ENCODE peak calls at places on chromosomes 1 and 21, in eight cellular contexts. One of them, this sample, is unnamed.

GRCh38 chr1:214551436-214552173 is at the start of gene PTPN14:
- DNase-seq in uterus: peak; percentile 89
- DNase-seq in SK-N-SH: peak; percentile 91
- DNase-seq in lower lobe of right lung: peak; percentile 90
- DNase-seq in AG04450: peak; percentile 87
- DNase-seq in right cardiac atrium: peak; percentile 90
- DNase-seq in esophagus muscularis mucosa: peak; percentile 95
- DNase-seq in aorta: peak; percentile 96
- DNase-seq in this sample: peak; percentile 38

GRCh38 chr1:74502858-74503257 is 9.6 kb downstream of the LRRC53 start:
- DNase-seq in esophagus muscularis mucosa: no peak
- DNase-seq in AG04450: no peak
- DNase-seq in aorta: no peak
- DNase-seq in right cardiac atrium: no peak
- DNase-seq in lower lobe of right lung: no peak
- DNase-seq in SK-N-SH: no peak
- DNase-seq in uterus: no peak
- DNase-seq in this sample: no peak

GRCh38 chr21:33478858-33479678 is 706 bp downstream of the TMEM50B start:
- DNase-seq in uterus: no peak
- DNase-seq in lower lobe of right lung: peak; percentile 69
- DNase-seq in aorta: no peak
- DNase-seq in AG04450: no peak
- DNase-seq in right cardiac atrium: peak; percentile 25
- DNase-seq in SK-N-SH: peak; percentile 69
- DNase-seq in esophagus muscularis mucosa: no peak
- DNase-seq in this sample: peak; percentile 26

GRCh38 chr21:42852925-42853570 is 26.3 kb downstream of the WDR4 start:
- DNase-seq in uterus: no peak
- DNase-seq in aorta: no peak
- DNase-seq in right cardiac atrium: no peak
- DNase-seq in lower lobe of right lung: no peak
- DNase-seq in AG04450: no peak
- DNase-seq in esophagus muscularis mucosa: no peak
- DNase-seq in SK-N-SH: no peak
- DNase-seq in this sample: no peak

GRCh38 chr21:17900281-17900989 is 81.3 kb upstream of the C21orf91 start:
- DNase-seq in lower lobe of right lung: no peak
- DNase-seq in right cardiac atrium: peak; percentile 20
- DNase-seq in AG04450: no peak
- DNase-seq in aorta: no peak
- DNase-seq in SK-N-SH: no peak
- DNase-seq in esophagus muscularis mucosa: no peak
- DNase-seq in uterus: no peak
- DNase-seq in this sample: no peak

GRCh38 chr1:99264201-99265021 is at the start of gene PLPPR4:
- DNase-seq in uterus: peak; percentile 13
- DNase-seq in esophagus muscularis mucosa: no peak
- DNase-seq in AG04450: no peak
- DNase-seq in right cardiac atrium: peak; percentile 80
- DNase-seq in lower lobe of right lung: peak; percentile 50
- DNase-seq in SK-N-SH: peak; percentile 85
- DNase-seq in aorta: peak; percentile 83
- DNase-seq in this sample: peak; percentile 1

GRCh38 chr21:45320991-45321656 is 33.4 kb upstream of the POFUT2 start:
- DNase-seq in SK-N-SH: no peak
- DNase-seq in AG04450: no peak
- DNase-seq in lower lobe of right lung: no peak
- DNase-seq in right cardiac atrium: peak; percentile 5
- DNase-seq in esophagus muscularis mucosa: no peak
- DNase-seq in aorta: peak; percentile 57
- DNase-seq in uterus: no peak
- DNase-seq in this sample: no peak

GRCh38 chr1:64733576-64734288 is 11.1 kb upstream of the RAVER2 start:
- DNase-seq in uterus: no peak
- DNase-seq in right cardiac atrium: no peak
- DNase-seq in lower lobe of right lung: no peak
- DNase-seq in esophagus muscularis mucosa: no peak
- DNase-seq in AG04450: peak; percentile 8
- DNase-seq in SK-N-SH: no peak
- DNase-seq in aorta: no peak
- DNase-seq in this sample: no peak

GRCh38 chr1:209590405-209590804 is 6.9 kb downstream of the CAMK1G start:
- DNase-seq in aorta: no peak
- DNase-seq in lower lobe of right lung: no peak
- DNase-seq in uterus: no peak
- DNase-seq in AG04450: no peak
- DNase-seq in esophagus muscularis mucosa: no peak
- DNase-seq in SK-N-SH: peak; percentile 72
- DNase-seq in right cardiac atrium: peak; percentile 25
- DNase-seq in this sample: peak; percentile 15

GRCh38 chr1:196056966-196057365 is 551.3 kb downstream of the KCNT2 start:
- DNase-seq in esophagus muscularis mucosa: no peak
- DNase-seq in AG04450: no peak
- DNase-seq in uterus: no peak
- DNase-seq in aorta: no peak
- DNase-seq in right cardiac atrium: no peak
- DNase-seq in SK-N-SH: no peak
- DNase-seq in lower lobe of right lung: no peak
- DNase-seq in this sample: no peak

GRCh38 chr1:40476924-40477679 is at the start of gene ZFP69:
- DNase-seq in AG04450: peak; percentile 4
- DNase-seq in right cardiac atrium: peak; percentile 82
- DNase-seq in uterus: peak; percentile 37
- DNase-seq in SK-N-SH: peak; percentile 97
- DNase-seq in aorta: peak; percentile 93
- DNase-seq in esophagus muscularis mucosa: peak; percentile 91
- DNase-seq in lower lobe of right lung: peak; percentile 85
- DNase-seq in this sample: peak; percentile 24

GRCh38 chr1:38047603-38048146 is 1.1 kb upstream of the POU3F1 start:
- DNase-seq in SK-N-SH: no peak
- DNase-seq in AG04450: no peak
- DNase-seq in aorta: no peak
- DNase-seq in uterus: no peak
- DNase-seq in esophagus muscularis mucosa: no peak
- DNase-seq in right cardiac atrium: no peak
- DNase-seq in lower lobe of right lung: no peak
- DNase-seq in this sample: no peak

GRCh38 chr21:25568230-25568629 is 39.1 kb downstream of the MRPL39 start:
- DNase-seq in aorta: no peak
- DNase-seq in right cardiac atrium: peak; percentile 42
- DNase-seq in AG04450: peak; percentile 26
- DNase-seq in SK-N-SH: no peak
- DNase-seq in lower lobe of right lung: peak; percentile 57
- DNase-seq in esophagus muscularis mucosa: no peak
- DNase-seq in uterus: peak; percentile 25
- DNase-seq in this sample: no peak

GRCh38 chr1:227761621-227762230 is 26.5 kb downstream of the SNAP47 start:
- DNase-seq in uterus: no peak
- DNase-seq in esophagus muscularis mucosa: no peak
- DNase-seq in lower lobe of right lung: no peak
- DNase-seq in AG04450: no peak
- DNase-seq in right cardiac atrium: no peak
- DNase-seq in SK-N-SH: no peak
- DNase-seq in aorta: peak; percentile 64
- DNase-seq in this sample: no peak
- H3K27ac ChIP-seq in uterus: peak overlapping the region; percentile 95
- H3K27ac ChIP-seq in esophagus muscularis mucosa: peak overlapping the region; percentile 66
- H3K27ac ChIP-seq in lower lobe of right lung: peak overlapping the region; percentile 29
- H3K27ac ChIP-seq in AG04450: no peak overlapping the region
- H3K27ac ChIP-seq in right cardiac atrium: no peak overlapping the region
- H3K27ac ChIP-seq in SK-N-SH: no peak overlapping the region
- H3K27ac ChIP-seq in aorta: no peak overlapping the region
- H3K27ac ChIP-seq in this sample: no peak overlapping the region

DNA sequence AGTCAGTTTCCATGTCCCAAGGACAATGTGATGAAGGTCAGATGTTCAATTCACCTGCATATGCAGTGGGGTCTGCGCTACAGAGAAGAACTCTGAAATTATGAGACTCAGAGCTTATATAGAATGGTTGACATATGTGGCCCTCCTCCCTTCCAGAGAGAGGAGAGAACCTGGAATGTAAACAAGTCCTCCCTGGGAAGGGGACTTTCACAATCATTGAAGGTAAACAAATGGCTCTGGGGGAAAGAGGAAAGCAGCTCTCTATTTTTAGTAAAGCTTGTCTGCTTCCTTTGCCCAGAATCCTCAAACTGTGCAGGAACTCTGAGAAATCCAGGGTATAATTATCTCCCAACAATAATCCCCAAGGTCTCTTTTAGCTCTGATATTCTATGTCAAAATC is 9.8 kb downstream of the OVGP1 start:
- DNase-seq in SK-N-SH: no peak
- DNase-seq in lower lobe of right lung: no peak
- DNase-seq in esophagus muscularis mucosa: peak; percentile 4
- DNase-seq in AG04450: peak; percentile 50
- DNase-seq in uterus: no peak
- DNase-seq in aorta: no peak
- DNase-seq in right cardiac atrium: no peak
- DNase-seq in this sample: no peak
- H3K27ac ChIP-seq in SK-N-SH: no peak overlapping the region
- H3K27ac ChIP-seq in lower lobe of right lung: no peak overlapping the region
- H3K27ac ChIP-seq in esophagus muscularis mucosa: no peak overlapping the region
- H3K27ac ChIP-seq in AG04450: no peak overlapping the region
- H3K27ac ChIP-seq in uterus: no peak overlapping the region
- H3K27ac ChIP-seq in aorta: no peak overlapping the region
- H3K27ac ChIP-seq in right cardiac atrium: no peak overlapping the region
- H3K27ac ChIP-seq in this sample: no peak overlapping the region

GRCh38 chr1:185808675-185809074 is 74.5 kb downstream of the HMCN1 start:
- DNase-seq in right cardiac atrium: no peak
- DNase-seq in SK-N-SH: no peak
- DNase-seq in aorta: no peak
- DNase-seq in lower lobe of right lung: no peak
- DNase-seq in AG04450: no peak
- DNase-seq in esophagus muscularis mucosa: no peak
- DNase-seq in uterus: no peak
- DNase-seq in this sample: no peak
- H3K27ac ChIP-seq in right cardiac atrium: no peak overlapping the region
- H3K27ac ChIP-seq in SK-N-SH: peak overlapping the region; percentile 66
- H3K27ac ChIP-seq in aorta: no peak overlapping the region
- H3K27ac ChIP-seq in lower lobe of right lung: no peak overlapping the region
- H3K27ac ChIP-seq in AG04450: no peak overlapping the region
- H3K27ac ChIP-seq in esophagus muscularis mucosa: no peak overlapping the region
- H3K27ac ChIP-seq in uterus: no peak overlapping the region
- H3K27ac ChIP-seq in this sample: no peak overlapping the region

GRCh38 chr1:9179450-9179849 is 50.5 kb upstream of the GPR157 start:
- DNase-seq in SK-N-SH: no peak
- DNase-seq in lower lobe of right lung: no peak
- DNase-seq in aorta: no peak
- DNase-seq in right cardiac atrium: no peak
- DNase-seq in uterus: no peak
- DNase-seq in esophagus muscularis mucosa: no peak
- DNase-seq in AG04450: no peak
- DNase-seq in this sample: no peak
- H3K27ac ChIP-seq in SK-N-SH: no peak overlapping the region
- H3K27ac ChIP-seq in lower lobe of right lung: peak overlapping the region; percentile 46
- H3K27ac ChIP-seq in aorta: no peak overlapping the region
- H3K27ac ChIP-seq in right cardiac atrium: no peak overlapping the region
- H3K27ac ChIP-seq in uterus: no peak overlapping the region
- H3K27ac ChIP-seq in esophagus muscularis mucosa: no peak overlapping the region
- H3K27ac ChIP-seq in AG04450: no peak overlapping the region
- H3K27ac ChIP-seq in this sample: no peak overlapping the region